ENCODE peak calls at places on chromosomes 4 and X, in five cellular contexts. H is Panc1, I is stomach, V is esophagus muscularis mucosa, A is endothelial cell of umbilical vein. N is an unnamed sample.
A peak's percentile ranks its signal among the peaks of the same experiment; 100 is the strongest.

GRCh38 chr4:109690690-109691410 is 12.4 kb downstream of the CASP6 start:
- DNase-seq in V (no peak), A (no peak), H (no peak), I (no peak), N (no peak)

GRCh38 chr4:92303621-92304027 is at the start of gene GRID2:
- DNase-seq in I (no peak), H (no peak), V (no peak), A (peak; percentile 10), N (no peak)

GRCh38 chr4:21529214-21529613 is 419.4 kb downstream of the KCNIP4 start:
- DNase-seq in V (no peak), H (no peak), A (peak; percentile 68), I (no peak), N (no peak)

GRCh38 chr4:69124941-69125340 is 28.7 kb downstream of the UGT2B7 start:
- DNase-seq in A (no peak), H (no peak), V (no peak), I (no peak), N (no peak)

GRCh38 chrX:101385795-101386541 is at the start of gene BTK:
- DNase-seq in I (no peak), H (no peak), A (no peak), V (no peak), N (no peak)

GRCh38 chr4:137125011-137125410 is 407.3 kb downstream of the PCDH18 start:
- DNase-seq in H (no peak), A (no peak), I (no peak), V (no peak), N (no peak)

GRCh38 chr4:8765631-8766590 is 105.7 kb downstream of the HMX1 start:
- DNase-seq in A (no peak), V (no peak), I (no peak), H (no peak), N (no peak)

GRCh38 chr4:168167714-168168284 is 75.5 kb downstream of the ANXA10 start:
- DNase-seq in V (no peak), A (no peak), I (no peak), H (no peak), N (no peak)

GRCh38 chrX:85903692-85904471 is 143.5 kb downstream of the CHM start:
- DNase-seq in H (no peak), I (no peak), A (no peak), V (no peak), N (no peak)

GRCh38 chrX:134144231-134144630 is 92.8 kb upstream of the CCDC160 start:
- DNase-seq in H (no peak), A (peak; percentile 4), I (no peak), V (no peak), N (no peak)

GRCh38 chr4:76023381-76023780 is at the start of gene CXCL10:
- DNase-seq in V (no peak), I (no peak), A (no peak), H (no peak), N (no peak)

GRCh38 chr4:173095022-173095421 is 73.6 kb upstream of the GALNT7 start:
- DNase-seq in H (no peak), I (no peak), A (no peak), V (no peak), N (no peak)

GRCh38 chr4:7630559-7631287 is 196.0 kb upstream of the PSAPL1 start:
- DNase-seq in I (no peak), A (no peak), V (no peak), H (peak; percentile 53), N (no peak)

GRCh38 chr4:83390965-83391364 is 56.3 kb upstream of the HPSE start:
- DNase-seq in I (no peak), V (peak; percentile 47), A (no peak), H (no peak), N (no peak)

GRCh38 chrX:40513012-40513411 is 67.8 kb upstream of the ATP6AP2 start:
- DNase-seq in H (no peak), V (no peak), I (no peak), A (no peak), N (no peak)

GRCh38 chrX:153646620-153647373 is at the start of gene DUSP9:
- DNase-seq in H (no peak), V (no peak), A (peak; percentile 17), I (peak; percentile 36), N (no peak)

GRCh38 chrX:69222103-69223090 is 57.1 kb upstream of the PJA1 start:
- DNase-seq in H (peak; percentile 18), V (peak; percentile 92), I (peak; percentile 68), A (peak; percentile 39), N (no peak)

GRCh38 chr4:59179372-59179771 is 2020.8 kb upstream of the ADGRL3 start:
- DNase-seq in A (no peak), H (no peak), V (no peak), I (no peak), N (no peak)

GRCh38 chrX:13077168-13077567 is 32.7 kb upstream of the FAM9C start:
- DNase-seq in V (no peak), I (no peak), A (peak; percentile 64), H (no peak), N (no peak)

GRCh38 chrX:43064096-43064495 is 286.1 kb upstream of the PPP1R2C start:
- DNase-seq in V (no peak), H (no peak), I (no peak), A (no peak), N (no peak)

GRCh38 chr4:141021397-141022194 is 111.7 kb downstream of the RNF150 start:
- DNase-seq in A (no peak), I (no peak), H (no peak), V (no peak), N (no peak)

GRCh38 chr4:173525118-173526033 is 4.7 kb downstream of the HAND2 start:
- DNase-seq in I (no peak), V (peak; percentile 92), A (no peak), H (no peak), N (peak; percentile 74)

GRCh38 chr4:120865985-120866384 is 56.5 kb downstream of the PRDM5 start:
- DNase-seq in V (no peak), I (no peak), A (no peak), H (no peak), N (no peak)

GRCh38 chrX:112211459-112211858 is 128.9 kb upstream of the TRPC5 start:
- DNase-seq in V (no peak), I (no peak), A (no peak), H (no peak), N (no peak)

GRCh38 chr4:88753658-88754431 is 56.2 kb upstream of the NAP1L5 start:
- DNase-seq in V (no peak), I (no peak), A (no peak), H (no peak), N (no peak)

GRCh38 chr4:74158561-74159396 is 861 bp downstream of the MTHFD2L start:
- DNase-seq in I (no peak), A (peak; percentile 56), H (no peak), V (no peak), N (no peak)

GRCh38 chrX:50154429-50154828 is 46.4 kb downstream of the AKAP4 start:
- DNase-seq in V (no peak), A (no peak), I (no peak), H (no peak), N (no peak)

GRCh38 chr4:104795264-104795934 is 300.7 kb upstream of the CXXC4 start:
- DNase-seq in V (no peak), A (no peak), H (no peak), I (no peak), N (no peak)

GRCh38 chr4:152064282-152064681 is 303.5 kb upstream of the GATB start:
- DNase-seq in A (no peak), H (no peak), I (no peak), V (no peak), N (no peak)

DNA sequence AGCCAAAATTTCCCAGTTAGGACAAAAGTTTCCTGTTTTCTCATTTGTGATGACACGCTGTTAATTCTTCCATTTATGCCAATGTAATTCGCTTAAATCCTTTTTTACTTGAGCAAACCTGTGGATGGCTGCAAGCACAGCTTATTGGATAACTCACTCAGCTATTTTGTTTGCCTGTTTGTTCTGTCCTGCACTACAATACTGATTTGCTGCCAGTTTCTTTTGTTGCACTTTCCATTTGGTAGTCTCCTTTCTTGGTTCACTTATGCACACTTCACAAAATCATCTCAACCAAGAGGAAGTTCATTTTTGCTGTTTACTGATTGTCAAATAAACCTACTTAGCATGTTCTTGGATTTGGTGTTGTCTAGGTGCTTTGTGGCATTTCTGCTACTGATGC is 40.3 kb downstream of the MFAP3L start:
- DNase-seq in V (no peak), A (no peak), H (no peak), I (no peak), N (no peak)
- H3K27me3 ChIP-seq in V (no peaks in the 10 kb centered on the region), A (no peaks in the 10 kb centered on the region), H (no peaks in the 10 kb centered on the region), I (peaks cover 6% of the 10 kb centered on the region), N (no peaks in the 10 kb centered on the region)

GRCh38 chr4:42396361-42397255 is 680 bp upstream of the SHISA3 start:
- DNase-seq in V (no peak), H (no peak), I (no peak), A (no peak), N (no peak)

GRCh38 chr4:42399393-42399792 is 2.1 kb downstream of the SHISA3 start:
- DNase-seq in A (peak; percentile 20), I (no peak), V (no peak), H (no peak), N (no peak)

GRCh38 chr4:42397635-42398447 is 553 bp downstream of the SHISA3 start:
- DNase-seq in V (no peak), H (no peak), A (peak; percentile 56), I (no peak), N (no peak)

GRCh38 chr4:42397256-42397634 is at the start of gene SHISA3:
- DNase-seq in I (no peak), A (peak; percentile 45), V (no peak), H (no peak), N (no peak)

GRCh38 chr4:42398448-42399355 is 1.4 kb downstream of the SHISA3 start:
- DNase-seq in V (no peak), I (no peak), A (peak; percentile 44), H (no peak), N (no peak)
- TF ChIP-seq POLR2AphosphoS5 in V (no peak), I (no peak), A (no peak), H (no peak), N (no peak)

GRCh38 chr4:56681158-56681848 is at the start of gene HOPX:
- DNase-seq in A (peak; percentile 15), H (no peak), I (peak; percentile 90), V (no peak), N (no peak)
- H3K27me3 ChIP-seq in A (no peaks in the 10 kb centered on the region), H (no peaks in the 10 kb centered on the region), I (no peaks in the 10 kb centered on the region), V (no peaks in the 10 kb centered on the region), N (no peaks in the 10 kb centered on the region)

DNA sequence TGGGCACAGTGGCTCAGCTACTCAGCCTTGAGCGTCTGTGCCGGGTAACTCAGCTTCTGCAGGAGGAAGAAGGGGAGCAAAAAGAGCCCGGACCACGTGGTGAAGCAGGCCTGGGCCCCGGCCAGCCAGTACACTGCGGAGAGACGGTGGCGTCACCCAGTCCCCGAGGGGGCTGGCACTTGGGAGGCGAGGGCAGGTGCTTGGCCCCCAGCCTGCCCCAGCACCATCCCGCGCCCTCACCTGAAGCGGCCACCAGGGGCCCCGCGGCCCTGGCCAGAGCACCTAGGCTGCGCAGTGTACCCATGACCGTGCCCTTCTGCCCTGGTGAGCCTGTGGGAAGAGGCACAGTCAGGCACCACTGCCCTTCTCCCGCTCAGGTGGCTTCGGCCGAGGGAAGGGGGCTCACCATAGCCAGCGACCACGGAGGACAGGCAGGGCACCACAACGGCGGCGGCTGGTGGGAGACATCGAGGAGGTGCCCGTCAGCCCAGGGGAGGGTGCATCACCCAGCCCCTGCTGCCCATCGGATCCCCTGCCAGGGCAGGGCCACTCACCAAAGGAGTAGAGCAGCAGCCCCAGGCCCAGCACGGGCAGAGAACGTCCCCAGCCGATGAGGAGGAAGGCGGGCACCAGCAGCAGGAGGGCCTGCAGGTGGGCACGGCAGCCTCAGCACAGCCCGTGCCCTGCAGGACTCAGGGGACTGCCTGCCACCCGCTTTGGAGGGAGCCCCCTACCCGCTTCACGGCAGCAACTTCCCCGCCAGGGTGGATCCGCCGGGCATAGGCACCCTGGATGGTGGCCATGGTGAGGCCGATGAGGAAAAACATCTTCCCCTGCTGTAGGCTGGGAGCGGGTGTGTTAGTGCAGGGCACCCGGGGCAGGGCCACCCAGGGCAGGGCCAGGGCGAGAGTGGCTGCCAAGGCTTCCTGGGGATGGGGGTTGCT is 32.1 kb downstream of the NOP14 start:
- DNase-seq in H (no peak), A (no peak), V (no peak), I (peak; percentile 86), N (no peak)
- TF ChIP-seq POLR2AphosphoS5 in H (no peak), A (no peak), V (peak; percentile 20), I (peak; percentile 25), N (no peak)